ENCODE peak calls at places on chromosome 6, in four cellular contexts. C, Q, V and K are unnamed samples.

GRCh38 chr6:17101422-17102257 is at the start of gene STMND1:
- DNase-seq in C (no peak), Q (no peak), V (no peak), K (no peak)

GRCh38 chr6:31952140-31952805 is 6.4 kb downstream of the CFB start:
- DNase-seq in C (no peak), Q (peak; percentile 72), V (peak; percentile 71), K (no peak)

GRCh38 chr6:158047563-158048323 is 66.1 kb downstream of the SYNJ2 start:
- DNase-seq in C (no peak), Q (no peak), V (peak; percentile 68), K (no peak)

GRCh38 chr6:125662301-125662700 is 87.1 kb upstream of the HEY2 start:
- DNase-seq in C (no peak), Q (no peak), V (no peak), K (no peak)

GRCh38 chr6:26555505-26556262 is 17.5 kb downstream of the HMGN4 start:
- DNase-seq in C (no peak), Q (no peak), V (no peak), K (no peak)

GRCh38 chr6:100880901-100881706 is at the start of gene ASCC3:
- DNase-seq in C (peak; percentile 73), Q (peak; percentile 90), V (peak; percentile 78), K (peak; percentile 63)

GRCh38 chr6:119895626-119896025 is 546.1 kb upstream of the MAN1A1 start:
- DNase-seq in C (no peak), Q (no peak), V (no peak), K (no peak)

GRCh38 chr6:79602859-79603258 is 28.3 kb upstream of the SH3BGRL2 start:
- DNase-seq in C (no peak), Q (no peak), V (no peak), K (no peak)

GRCh38 chr6:151141685-151142084 is 98.1 kb upstream of the AKAP12 start:
- DNase-seq in C (no peak), Q (no peak), V (peak; percentile 70), K (no peak)

GRCh38 chr6:15322781-15323536 is 77.1 kb downstream of the JARID2 start:
- DNase-seq in C (no peak), Q (no peak), V (no peak), K (no peak)

GRCh38 chr6:150666071-150666470 is 66.4 kb downstream of the PLEKHG1 start:
- DNase-seq in C (no peak), Q (no peak), V (no peak), K (no peak)

GRCh38 chr6:13535306-13535705 is 39.1 kb upstream of the SIRT5 start:
- DNase-seq in C (no peak), Q (no peak), V (no peak), K (no peak)

GRCh38 chr6:38117281-38117680 is 297.8 kb downstream of the ZFAND3 start:
- DNase-seq in C (no peak), Q (no peak), V (no peak), K (no peak)

GRCh38 chr6:110681543-110682459 is 133.5 kb downstream of the CDK19 start:
- DNase-seq in C (no peak), Q (no peak), V (peak; percentile 81), K (no peak)

GRCh38 chr6:129269076-129269475 is 386.1 kb downstream of the LAMA2 start:
- DNase-seq in C (no peak), Q (no peak), V (no peak), K (no peak)

GRCh38 chr6:106099235-106099537 is 13.1 kb downstream of the PRDM1 start:
- DNase-seq in C (no peak), Q (no peak), V (no peak), K (no peak)

GRCh38 chr6:33053230-33053629 is 20.2 kb downstream of the HLA-DPA1 start:
- DNase-seq in C (no peak), Q (no peak), V (peak; percentile 88), K (no peak)
- TF ChIP-seq SP1 in C (no peak), Q (no peak), V (no peak), K (no peak)

GRCh38 chr6:51675020-51675419 is 412.4 kb downstream of the PKHD1 start:
- DNase-seq in C (no peak), Q (no peak), V (no peak), K (no peak)

GRCh38 chr6:51678905-51679620 is 408.4 kb downstream of the PKHD1 start:
- DNase-seq in C (no peak), Q (no peak), V (no peak), K (peak; percentile 19)

GRCh38 chr6:51678274-51678673 is 409.1 kb downstream of the PKHD1 start:
- DNase-seq in C (no peak), Q (no peak), V (no peak), K (no peak)

GRCh38 chr6:51675551-51676275 is 411.7 kb downstream of the PKHD1 start:
- DNase-seq in C (no peak), Q (no peak), V (peak; percentile 29), K (no peak)
- TF ChIP-seq HDAC2 in C (no peak), Q (no peak), V (peak; percentile 15), K (no peak)

GRCh38 chr6:154928325-154928922 is 66.7 kb upstream of the TIAM2 start:
- DNase-seq in C (no peak), Q (peak; percentile 69), V (peak; percentile 73), K (peak; percentile 12)
- TF ChIP-seq SP1 in C (no peak), Q (no peak), V (no peak), K (no peak)

GRCh38 chr6:136382676-136383075 is 93.0 kb upstream of the BCLAF1 start:
- DNase-seq in C (no peak), Q (no peak), V (no peak), K (no peak)

GRCh38 chr6:136383271-136383670 is 93.6 kb upstream of the BCLAF1 start:
- DNase-seq in C (no peak), Q (no peak), V (no peak), K (no peak)

GRCh38 chr6:136387316-136387715 is 97.7 kb upstream of the BCLAF1 start:
- DNase-seq in C (no peak), Q (no peak), V (no peak), K (no peak)
- TF ChIP-seq HDAC2 in C (no peak), Q (no peak), V (no peak), K (no peak)

DNA sequence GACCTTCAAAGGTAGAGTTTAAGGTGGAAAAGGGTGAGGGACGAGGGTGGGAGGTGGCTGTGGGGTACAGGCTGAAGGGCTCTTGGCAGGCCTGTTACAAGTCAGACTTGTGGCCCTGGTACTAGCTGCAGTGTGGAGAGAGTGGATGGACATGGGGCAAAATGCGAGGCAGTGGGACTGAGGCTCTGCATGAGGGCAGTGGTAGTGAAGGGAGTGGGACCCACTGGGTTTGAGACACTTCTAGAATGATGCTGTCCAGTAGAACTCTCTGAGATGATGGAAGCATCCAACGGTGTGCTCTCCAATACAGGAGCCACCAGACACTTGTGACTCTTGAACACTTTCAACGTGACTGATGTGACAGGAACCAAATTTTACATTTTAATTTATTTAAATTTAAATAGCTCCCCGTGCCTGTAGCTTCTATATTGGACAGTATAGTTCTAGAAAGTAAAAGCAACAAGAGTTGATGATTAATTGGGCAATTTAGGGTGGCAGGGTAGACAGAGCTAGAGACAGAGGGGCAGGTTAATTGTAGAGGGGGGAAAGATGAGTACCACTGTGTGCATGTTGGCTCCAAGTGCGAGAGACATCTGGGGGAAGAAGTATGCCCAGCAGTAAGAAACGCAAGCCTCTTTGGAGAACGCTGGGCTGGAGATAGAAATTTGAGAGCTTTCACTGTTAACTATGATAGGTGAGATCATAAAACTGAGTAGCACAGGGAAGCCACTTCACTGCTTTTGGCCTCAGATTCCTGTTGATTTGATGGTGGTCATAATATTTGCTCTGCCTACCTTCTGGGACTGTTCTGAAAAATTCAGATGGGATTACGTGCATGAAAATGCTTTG is 77.5 kb downstream of the TXNDC5 start:
- DNase-seq in C (no peak), Q (no peak), V (no peak), K (no peak)
- TF ChIP-seq SP1 in C (no peak), Q (no peak), V (no peak), K (no peak)

DNA sequence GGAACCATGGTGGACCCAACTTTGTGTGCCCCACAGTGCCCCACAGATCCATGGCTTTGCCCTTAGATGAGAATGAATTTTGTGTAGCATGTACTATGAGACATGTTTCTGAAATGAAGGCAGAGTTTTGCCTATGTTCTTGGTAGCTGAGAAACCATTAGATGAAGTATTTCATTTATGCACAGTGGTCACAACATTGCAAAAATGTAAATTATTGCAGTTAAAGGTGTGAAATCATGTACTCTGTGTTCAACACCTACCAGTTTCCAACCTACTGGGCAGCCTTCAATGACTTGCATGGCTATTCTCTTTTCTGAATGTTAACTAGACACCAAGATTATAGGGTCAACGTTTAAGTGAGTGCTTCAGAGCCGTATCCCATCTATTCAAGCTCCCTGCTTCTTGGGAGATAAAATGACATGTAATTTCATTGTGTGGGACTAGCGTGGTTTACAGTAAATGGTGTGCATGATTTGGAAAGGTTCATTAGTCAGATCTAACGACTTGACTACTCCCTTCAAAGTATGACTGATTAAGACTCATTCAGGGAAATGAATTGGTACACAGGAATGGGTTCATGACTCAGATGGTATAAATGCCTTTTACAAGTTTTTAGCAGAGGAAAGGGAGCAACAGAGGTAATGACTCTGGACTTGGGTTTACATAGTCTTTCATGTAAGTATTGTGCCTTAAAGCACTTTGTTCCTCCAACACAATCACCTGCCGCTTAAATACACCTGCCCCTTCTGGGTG is 106.1 kb upstream of the AKIRIN2 start:
- DNase-seq in C (no peak), Q (no peak), V (no peak), K (no peak)
- TF ChIP-seq HDAC2 in C (no peak), Q (no peak), V (no peak), K (no peak)

GRCh38 chr6:99550046-99550445 is 18.4 kb downstream of the CCNC start:
- DNase-seq in C (no peak), Q (no peak), V (no peak), K (no peak)

GRCh38 chr6:99543968-99544367 is 24.5 kb downstream of the CCNC start:
- DNase-seq in C (no peak), Q (no peak), V (no peak), K (no peak)

GRCh38 chr6:99545442-99545841 is 23.0 kb downstream of the CCNC start:
- DNase-seq in C (no peak), Q (no peak), V (no peak), K (no peak)

GRCh38 chr6:99548706-99549105 is 19.8 kb downstream of the CCNC start:
- DNase-seq in C (no peak), Q (no peak), V (no peak), K (no peak)

DNA sequence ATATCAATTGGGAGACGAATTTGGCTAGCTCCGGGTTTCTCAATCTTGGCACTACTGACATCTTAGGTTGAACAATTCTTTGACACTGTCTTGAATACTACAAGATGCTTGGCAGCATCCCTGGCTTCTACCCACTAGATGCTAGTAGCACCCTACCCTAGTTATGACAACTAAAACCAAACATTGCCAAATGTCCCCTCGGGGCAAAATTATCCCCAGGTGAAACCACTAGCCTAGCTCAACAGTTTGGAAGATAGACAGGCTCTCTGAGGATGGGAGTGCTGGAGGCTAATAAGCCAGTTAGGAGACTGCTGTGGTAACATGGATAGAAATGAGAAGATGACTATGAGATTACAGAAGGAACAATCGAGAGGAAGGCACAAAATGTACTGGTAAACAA is 20.9 kb downstream of the CCNC start:
- DNase-seq in C (no peak), Q (no peak), V (no peak), K (no peak)
- TF ChIP-seq SP1 in C (no peak), Q (no peak), V (no peak), K (no peak)